ENCODE peak calls at places on chromosomes 6 and 20, in ten cellular contexts. One of them, this sample, is unnamed.

GRCh38 chr6:157516319-157517026 is 135.5 kb downstream of the ZDHHC14 start:
- DNase-seq in stimulated activated CD4-positive, alpha-beta T cell treated with anti-CD3 and anti-CD28 coated beads, Interleukin-1b, Interleukin-23, amount 100 ng/mL, for 1 hour: no peak
- DNase-seq in GM13977: no peak
- DNase-seq in fibroblast of lung: no peak
- DNase-seq in RCC 7860: no peak
- DNase-seq in T-helper 1 cell: no peak
- DNase-seq in LoVo: no peak
- DNase-seq in GF-D8: no peak
- DNase-seq in left lobe of liver: no peak
- DNase-seq in iris pigment epithelial cell: no peak
- DNase-seq in this sample: no peak

GRCh38 chr20:58048096-58048702 is 180.3 kb downstream of the ANKRD60 start:
- DNase-seq in stimulated activated CD4-positive, alpha-beta T cell treated with anti-CD3 and anti-CD28 coated beads, Interleukin-1b, Interleukin-23, amount 100 ng/mL, for 1 hour: no peak
- DNase-seq in GM13977: no peak
- DNase-seq in fibroblast of lung: peak
- DNase-seq in RCC 7860: peak
- DNase-seq in T-helper 1 cell: no peak
- DNase-seq in LoVo: peak
- DNase-seq in GF-D8: no peak
- DNase-seq in left lobe of liver: no peak
- DNase-seq in iris pigment epithelial cell: peak
- DNase-seq in this sample: peak

GRCh38 chr20:35088231-35088794 is 4.3 kb downstream of the TRPC4AP start:
- DNase-seq in stimulated activated CD4-positive, alpha-beta T cell treated with anti-CD3 and anti-CD28 coated beads, Interleukin-1b, Interleukin-23, amount 100 ng/mL, for 1 hour: no peak
- DNase-seq in GM13977: no peak
- DNase-seq in fibroblast of lung: peak
- DNase-seq in RCC 7860: no peak
- DNase-seq in T-helper 1 cell: no peak
- DNase-seq in LoVo: no peak
- DNase-seq in GF-D8: peak
- DNase-seq in left lobe of liver: no peak
- DNase-seq in iris pigment epithelial cell: peak
- DNase-seq in this sample: peak

GRCh38 chr6:113879186-113880096 is 22.3 kb downstream of the MARCKS start:
- DNase-seq in stimulated activated CD4-positive, alpha-beta T cell treated with anti-CD3 and anti-CD28 coated beads, Interleukin-1b, Interleukin-23, amount 100 ng/mL, for 1 hour: no peak
- DNase-seq in GM13977: peak
- DNase-seq in fibroblast of lung: peak
- DNase-seq in RCC 7860: peak
- DNase-seq in T-helper 1 cell: no peak
- DNase-seq in LoVo: peak
- DNase-seq in GF-D8: peak
- DNase-seq in left lobe of liver: peak
- DNase-seq in iris pigment epithelial cell: peak
- DNase-seq in this sample: peak

GRCh38 chr6:28953039-28953872 is 29.5 kb upstream of the TRIM27 start:
- DNase-seq in stimulated activated CD4-positive, alpha-beta T cell treated with anti-CD3 and anti-CD28 coated beads, Interleukin-1b, Interleukin-23, amount 100 ng/mL, for 1 hour: no peak
- DNase-seq in GM13977: peak
- DNase-seq in fibroblast of lung: peak
- DNase-seq in RCC 7860: peak
- DNase-seq in T-helper 1 cell: no peak
- DNase-seq in LoVo: peak
- DNase-seq in GF-D8: peak
- DNase-seq in left lobe of liver: peak
- DNase-seq in iris pigment epithelial cell: peak
- DNase-seq in this sample: peak

GRCh38 chr6:163460307-163460782 is 45.8 kb downstream of the QKI start:
- DNase-seq in stimulated activated CD4-positive, alpha-beta T cell treated with anti-CD3 and anti-CD28 coated beads, Interleukin-1b, Interleukin-23, amount 100 ng/mL, for 1 hour: no peak
- DNase-seq in GM13977: peak
- DNase-seq in fibroblast of lung: peak
- DNase-seq in RCC 7860: peak
- DNase-seq in T-helper 1 cell: no peak
- DNase-seq in LoVo: peak
- DNase-seq in GF-D8: no peak
- DNase-seq in left lobe of liver: no peak
- DNase-seq in iris pigment epithelial cell: peak
- DNase-seq in this sample: peak

GRCh38 chr6:47455533-47456209 is 21.9 kb upstream of the CD2AP start:
- DNase-seq in stimulated activated CD4-positive, alpha-beta T cell treated with anti-CD3 and anti-CD28 coated beads, Interleukin-1b, Interleukin-23, amount 100 ng/mL, for 1 hour: no peak
- DNase-seq in GM13977: no peak
- DNase-seq in fibroblast of lung: peak
- DNase-seq in RCC 7860: no peak
- DNase-seq in T-helper 1 cell: no peak
- DNase-seq in LoVo: peak
- DNase-seq in GF-D8: no peak
- DNase-seq in left lobe of liver: no peak
- DNase-seq in iris pigment epithelial cell: no peak
- DNase-seq in this sample: no peak

GRCh38 chr6:5516036-5516435 is 254.7 kb downstream of the FARS2 start:
- DNase-seq in stimulated activated CD4-positive, alpha-beta T cell treated with anti-CD3 and anti-CD28 coated beads, Interleukin-1b, Interleukin-23, amount 100 ng/mL, for 1 hour: no peak
- DNase-seq in GM13977: no peak
- DNase-seq in fibroblast of lung: no peak
- DNase-seq in RCC 7860: no peak
- DNase-seq in T-helper 1 cell: no peak
- DNase-seq in LoVo: no peak
- DNase-seq in GF-D8: no peak
- DNase-seq in left lobe of liver: no peak
- DNase-seq in iris pigment epithelial cell: no peak
- DNase-seq in this sample: no peak

GRCh38 chr6:4441981-4442434 is 306.6 kb upstream of the ECI2 start:
- DNase-seq in stimulated activated CD4-positive, alpha-beta T cell treated with anti-CD3 and anti-CD28 coated beads, Interleukin-1b, Interleukin-23, amount 100 ng/mL, for 1 hour: no peak
- DNase-seq in GM13977: no peak
- DNase-seq in fibroblast of lung: peak
- DNase-seq in RCC 7860: peak
- DNase-seq in T-helper 1 cell: no peak
- DNase-seq in LoVo: no peak
- DNase-seq in GF-D8: no peak
- DNase-seq in left lobe of liver: no peak
- DNase-seq in iris pigment epithelial cell: peak
- DNase-seq in this sample: peak

GRCh38 chr6:134698228-134698627 is 251.7 kb downstream of the ALDH8A1 start:
- DNase-seq in stimulated activated CD4-positive, alpha-beta T cell treated with anti-CD3 and anti-CD28 coated beads, Interleukin-1b, Interleukin-23, amount 100 ng/mL, for 1 hour: no peak
- DNase-seq in GM13977: no peak
- DNase-seq in fibroblast of lung: no peak
- DNase-seq in RCC 7860: no peak
- DNase-seq in T-helper 1 cell: no peak
- DNase-seq in LoVo: no peak
- DNase-seq in GF-D8: no peak
- DNase-seq in left lobe of liver: no peak
- DNase-seq in iris pigment epithelial cell: peak
- DNase-seq in this sample: peak

GRCh38 chr6:41878961-41879405 is 16.2 kb downstream of the USP49 start:
- DNase-seq in stimulated activated CD4-positive, alpha-beta T cell treated with anti-CD3 and anti-CD28 coated beads, Interleukin-1b, Interleukin-23, amount 100 ng/mL, for 1 hour: no peak
- DNase-seq in GM13977: no peak
- DNase-seq in fibroblast of lung: peak
- DNase-seq in RCC 7860: peak
- DNase-seq in T-helper 1 cell: no peak
- DNase-seq in LoVo: no peak
- DNase-seq in GF-D8: no peak
- DNase-seq in left lobe of liver: no peak
- DNase-seq in iris pigment epithelial cell: peak
- DNase-seq in this sample: peak

GRCh38 chr20:8473459-8473858 is 341.4 kb downstream of the PLCB1 start:
- DNase-seq in stimulated activated CD4-positive, alpha-beta T cell treated with anti-CD3 and anti-CD28 coated beads, Interleukin-1b, Interleukin-23, amount 100 ng/mL, for 1 hour: no peak
- DNase-seq in GM13977: no peak
- DNase-seq in fibroblast of lung: peak
- DNase-seq in RCC 7860: no peak
- DNase-seq in T-helper 1 cell: no peak
- DNase-seq in LoVo: no peak
- DNase-seq in GF-D8: no peak
- DNase-seq in left lobe of liver: no peak
- DNase-seq in iris pigment epithelial cell: no peak
- DNase-seq in this sample: peak

GRCh38 chr6:155524249-155524651 is 68.6 kb upstream of the NOX3 start:
- DNase-seq in stimulated activated CD4-positive, alpha-beta T cell treated with anti-CD3 and anti-CD28 coated beads, Interleukin-1b, Interleukin-23, amount 100 ng/mL, for 1 hour: no peak
- DNase-seq in GM13977: no peak
- DNase-seq in fibroblast of lung: peak
- DNase-seq in RCC 7860: peak
- DNase-seq in T-helper 1 cell: no peak
- DNase-seq in LoVo: no peak
- DNase-seq in GF-D8: no peak
- DNase-seq in left lobe of liver: no peak
- DNase-seq in iris pigment epithelial cell: peak
- DNase-seq in this sample: no peak

GRCh38 chr6:85449818-85450577 is at the start of gene NT5E:
- DNase-seq in stimulated activated CD4-positive, alpha-beta T cell treated with anti-CD3 and anti-CD28 coated beads, Interleukin-1b, Interleukin-23, amount 100 ng/mL, for 1 hour: no peak
- DNase-seq in GM13977: peak
- DNase-seq in fibroblast of lung: peak
- DNase-seq in RCC 7860: peak
- DNase-seq in T-helper 1 cell: no peak
- DNase-seq in LoVo: peak
- DNase-seq in GF-D8: no peak
- DNase-seq in left lobe of liver: peak
- DNase-seq in iris pigment epithelial cell: peak
- DNase-seq in this sample: peak

GRCh38 chr6:149860834-149861602 is 3.1 kb downstream of the LRP11 start:
- DNase-seq in stimulated activated CD4-positive, alpha-beta T cell treated with anti-CD3 and anti-CD28 coated beads, Interleukin-1b, Interleukin-23, amount 100 ng/mL, for 1 hour: no peak
- DNase-seq in GM13977: no peak
- DNase-seq in fibroblast of lung: no peak
- DNase-seq in RCC 7860: no peak
- DNase-seq in T-helper 1 cell: no peak
- DNase-seq in LoVo: no peak
- DNase-seq in GF-D8: no peak
- DNase-seq in left lobe of liver: peak
- DNase-seq in iris pigment epithelial cell: peak
- DNase-seq in this sample: peak

GRCh38 chr6:19836799-19837510 is at the start of gene ID4:
- DNase-seq in stimulated activated CD4-positive, alpha-beta T cell treated with anti-CD3 and anti-CD28 coated beads, Interleukin-1b, Interleukin-23, amount 100 ng/mL, for 1 hour: no peak
- DNase-seq in GM13977: no peak
- DNase-seq in fibroblast of lung: peak
- DNase-seq in RCC 7860: no peak
- DNase-seq in T-helper 1 cell: no peak
- DNase-seq in LoVo: no peak
- DNase-seq in GF-D8: no peak
- DNase-seq in left lobe of liver: peak
- DNase-seq in iris pigment epithelial cell: peak
- DNase-seq in this sample: peak

GRCh38 chr20:558117-558516 is 14.5 kb upstream of the CSNK2A1 start:
- DNase-seq in stimulated activated CD4-positive, alpha-beta T cell treated with anti-CD3 and anti-CD28 coated beads, Interleukin-1b, Interleukin-23, amount 100 ng/mL, for 1 hour: no peak
- DNase-seq in GM13977: no peak
- DNase-seq in fibroblast of lung: no peak
- DNase-seq in RCC 7860: no peak
- DNase-seq in T-helper 1 cell: no peak
- DNase-seq in LoVo: no peak
- DNase-seq in GF-D8: no peak
- DNase-seq in left lobe of liver: no peak
- DNase-seq in iris pigment epithelial cell: no peak
- DNase-seq in this sample: no peak

GRCh38 chr6:21594427-21595264 is 1.1 kb downstream of the SOX4 start:
- DNase-seq in stimulated activated CD4-positive, alpha-beta T cell treated with anti-CD3 and anti-CD28 coated beads, Interleukin-1b, Interleukin-23, amount 100 ng/mL, for 1 hour: no peak
- DNase-seq in GM13977: peak
- DNase-seq in fibroblast of lung: peak
- DNase-seq in RCC 7860: no peak
- DNase-seq in T-helper 1 cell: no peak
- DNase-seq in LoVo: peak
- DNase-seq in GF-D8: no peak
- DNase-seq in left lobe of liver: peak
- DNase-seq in iris pigment epithelial cell: peak
- DNase-seq in this sample: peak

GRCh38 chr6:128807577-128807976 is 75.4 kb upstream of the LAMA2 start:
- DNase-seq in stimulated activated CD4-positive, alpha-beta T cell treated with anti-CD3 and anti-CD28 coated beads, Interleukin-1b, Interleukin-23, amount 100 ng/mL, for 1 hour: no peak
- DNase-seq in GM13977: no peak
- DNase-seq in fibroblast of lung: peak
- DNase-seq in RCC 7860: no peak
- DNase-seq in T-helper 1 cell: no peak
- DNase-seq in LoVo: peak
- DNase-seq in GF-D8: no peak
- DNase-seq in left lobe of liver: no peak
- DNase-seq in iris pigment epithelial cell: peak
- DNase-seq in this sample: peak

GRCh38 chr6:140960566-140960965 is 1172.2 kb upstream of the GJE1 start:
- DNase-seq in stimulated activated CD4-positive, alpha-beta T cell treated with anti-CD3 and anti-CD28 coated beads, Interleukin-1b, Interleukin-23, amount 100 ng/mL, for 1 hour: no peak
- DNase-seq in GM13977: no peak
- DNase-seq in fibroblast of lung: peak
- DNase-seq in RCC 7860: no peak
- DNase-seq in T-helper 1 cell: no peak
- DNase-seq in LoVo: no peak
- DNase-seq in GF-D8: no peak
- DNase-seq in left lobe of liver: no peak
- DNase-seq in iris pigment epithelial cell: peak
- DNase-seq in this sample: no peak

GRCh38 chr6:53410508-53411258 is 61.9 kb upstream of the ELOVL5 start:
- DNase-seq in stimulated activated CD4-positive, alpha-beta T cell treated with anti-CD3 and anti-CD28 coated beads, Interleukin-1b, Interleukin-23, amount 100 ng/mL, for 1 hour: peak
- DNase-seq in GM13977: peak
- DNase-seq in fibroblast of lung: peak
- DNase-seq in RCC 7860: no peak
- DNase-seq in T-helper 1 cell: peak
- DNase-seq in LoVo: peak
- DNase-seq in GF-D8: peak
- DNase-seq in left lobe of liver: peak
- DNase-seq in iris pigment epithelial cell: peak
- DNase-seq in this sample: peak

This sample was measured in adipocyte.